ENCODE peak calls at places on chromosomes 3 and 15, in five cellular contexts. R is pancreas, I is PC-3, T is psoas muscle, K is mucosa of descending colon. Q is an unnamed sample. For H3K4me1, the result is how much of the 10 kb centered on the place peaks cover.

GRCh38 chr3:9721015-9721697 is 10.4 kb upstream of the BRPF1 start:
- ATAC-seq in R (no peak), I (peak), T (peak), K (no peak), Q (no peak)

GRCh38 chr15:39942753-39943150 is 8.8 kb downstream of the EIF2AK4 start:
- ATAC-seq in R (no peak), I (no peak), T (no peak), K (no peak), Q (no peak)

GRCh38 chr15:63701365-63701764 is 104.2 kb downstream of the FBXL22 start:
- ATAC-seq in R (no peak), I (no peak), T (peak), K (no peak), Q (no peak)

GRCh38 chr3:183949690-183950089 is 65.0 kb upstream of the PARL start:
- ATAC-seq in R (no peak), I (no peak), T (no peak), K (no peak), Q (no peak)

GRCh38 chr15:91499774-91500383 is 353.6 kb upstream of the SLCO3A1 start:
- ATAC-seq in R (no peak), I (no peak), T (no peak), K (no peak), Q (no peak)

GRCh38 chr3:100726706-100727105 is 17.4 kb downstream of the TFG start:
- ATAC-seq in R (no peak), I (no peak), T (no peak), K (no peak), Q (no peak)

GRCh38 chr3:120285508-120285841 is 453 bp upstream of the GPR156 start:
- ATAC-seq in R (no peak), I (no peak), T (no peak), K (no peak), Q (no peak)

GRCh38 chr3:71066356-71066755 is 517.2 kb downstream of the FOXP1 start:
- ATAC-seq in R (no peak), I (peak), T (no peak), K (peak), Q (no peak)

GRCh38 chr3:38335263-38335662 is 11.3 kb upstream of the XYLB start:
- ATAC-seq in R (no peak), I (no peak), T (no peak), K (no peak), Q (no peak)

GRCh38 chr3:108114423-108115065 is 23.7 kb upstream of the CD47 start:
- ATAC-seq in R (no peak), I (no peak), T (no peak), K (no peak), Q (no peak)

GRCh38 chr3:114551770-114552526 is 258.1 kb downstream of the TIGIT start:
- ATAC-seq in R (peak), I (peak), T (peak), K (no peak), Q (no peak)

GRCh38 chr3:98855811-98856400 is 45.6 kb downstream of the DCBLD2 start:
- ATAC-seq in R (no peak), I (peak), T (no peak), K (no peak), Q (peak)

GRCh38 chr15:40249477-40250303 is 10.8 kb downstream of the PAK6 start:
- ATAC-seq in R (no peak), I (peak), T (no peak), K (no peak), Q (no peak)

GRCh38 chr15:77038312-77039216 is 32.3 kb downstream of the TSPAN3 start:
- ATAC-seq in R (no peak), I (no peak), T (no peak), K (peak), Q (no peak)

GRCh38 chr3:40281995-40282394 is 27.5 kb upstream of the EIF1B start:
- ATAC-seq in R (no peak), I (no peak), T (no peak), K (no peak), Q (no peak)

GRCh38 chr15:85706779-85707518 is 87.8 kb downstream of the KLHL25 start:
- ATAC-seq in R (peak), I (no peak), T (peak), K (peak), Q (peak)

GRCh38 chr15:85708402-85708932 is 86.3 kb downstream of the KLHL25 start:
- ATAC-seq in R (peak), I (no peak), T (peak), K (no peak), Q (no peak)

GRCh38 chr15:85707519-85708338 is 87.0 kb downstream of the KLHL25 start:
- ATAC-seq in R (peak), I (no peak), T (peak), K (peak), Q (peak)

GRCh38 chr15:85710340-85710842 is 84.3 kb downstream of the KLHL25 start:
- ATAC-seq in R (no peak), I (no peak), T (no peak), K (no peak), Q (no peak)

DNA sequence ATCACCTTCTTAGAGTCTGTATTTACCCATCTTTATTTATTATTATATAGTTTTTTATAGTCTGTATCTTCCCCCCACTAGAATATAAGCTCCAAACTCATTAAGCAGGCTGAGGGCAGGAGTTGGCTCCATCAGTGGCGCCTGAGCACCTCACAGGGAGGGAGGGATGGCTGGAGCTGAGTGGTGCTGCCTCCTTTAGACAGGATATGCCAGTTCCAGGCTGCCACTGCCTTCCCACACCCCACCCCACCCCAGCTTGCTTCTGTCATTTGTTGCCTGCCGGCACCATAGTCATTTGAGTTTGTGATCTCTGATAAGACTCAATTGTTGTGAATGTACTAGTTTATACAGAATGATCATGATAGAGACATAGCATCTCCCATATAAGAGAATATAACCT is 85.5 kb downstream of the KLHL25 start:
- ATAC-seq in R (no peak), I (no peak), T (no peak), K (no peak), Q (no peak)
- H3K4me1 ChIP-seq in R (half or more), I (under half), T (under half), K (under half), Q (under half)

GRCh38 chr3:56878046-56878445 is 76.3 kb upstream of the ARHGEF3 start:
- ATAC-seq in R (no peak), I (no peak), T (no peak), K (no peak), Q (no peak)
- H3K4me3 ChIP-seq in R (no peak), I (no peak), T (no peak), K (no peak), Q (no peak)

DNA sequence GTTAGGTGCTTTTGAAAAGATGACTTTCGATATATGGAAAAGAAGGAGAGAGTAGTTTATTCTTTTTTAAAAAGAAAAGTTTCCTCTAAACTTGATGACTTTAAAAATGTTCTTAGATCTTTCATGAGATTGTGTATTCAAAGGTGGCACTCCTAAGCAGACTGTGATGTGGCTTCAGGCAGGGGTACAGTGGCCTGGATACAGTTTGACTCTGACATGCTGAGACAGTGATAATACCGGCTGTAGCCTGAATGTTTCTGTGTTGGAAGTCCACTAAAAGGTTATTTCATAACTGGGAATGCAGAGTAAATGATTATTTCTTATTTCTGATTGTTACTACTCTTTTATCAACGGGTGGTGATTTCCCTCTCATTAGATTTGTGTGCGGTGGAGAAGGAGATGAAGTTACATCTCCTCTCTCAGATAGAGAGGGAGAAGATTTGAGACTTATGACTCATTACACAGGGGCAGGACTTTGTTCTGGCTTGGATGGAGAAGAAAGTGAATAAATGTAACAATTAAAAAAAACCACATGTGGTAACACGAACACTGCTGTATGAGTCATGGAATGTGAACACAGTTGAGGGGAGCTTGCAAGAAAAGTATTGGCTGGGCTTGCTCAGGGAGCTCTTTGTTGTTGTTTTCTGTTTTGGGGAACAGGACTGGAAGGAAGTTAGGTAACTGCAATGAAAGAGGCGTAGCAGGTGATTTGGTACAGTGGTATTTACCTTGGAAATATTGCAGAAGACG is 21.6 kb downstream of the SPTSSB start:
- ATAC-seq in R (peak), I (peak), T (peak), K (peak), Q (peak)
- TF ChIP-seq CTCF in R (no peak), I (no peak), T (no peak), K (no peak), Q (no peak)

GRCh38 chr3:72488736-72489030 is 359.6 kb downstream of the SHQ1 start:
- ATAC-seq in R (no peak), I (no peak), T (no peak), K (no peak), Q (no peak)
- H3K4me1 ChIP-seq in R (under half), I (under half), T (under half), K (under half), Q (under half)